ENCODE peak calls at places on chromosomes 6 and 20, in four cellular contexts. V is colonic mucosa, Z is prostate gland, L is GM13977. Q is an unnamed sample.

GRCh38 chr20:48166082-48166835 is 381.0 kb upstream of the SULF2 start:
- DNase-seq in V (no peak), Z (no peak), L (no peak), Q (no peak)

GRCh38 chr6:36752886-36753506 is 55.4 kb downstream of the RAB44 start:
- DNase-seq in V (peak), Z (no peak), L (no peak), Q (no peak)

GRCh38 chr20:35762461-35762860 is 9.4 kb upstream of the PHF20 start:
- DNase-seq in V (no peak), Z (no peak), L (no peak), Q (no peak)

GRCh38 chr20:43537921-43538854 is 20.6 kb upstream of the SGK2 start:
- DNase-seq in V (peak), Z (peak), L (peak), Q (peak)

GRCh38 chr6:109304284-109305015 is 77.8 kb downstream of the CD164 start:
- DNase-seq in V (peak), Z (no peak), L (no peak), Q (no peak)

GRCh38 chr20:47546184-47547033 is 44.7 kb downstream of the NCOA3 start:
- DNase-seq in V (no peak), Z (no peak), L (no peak), Q (no peak)

GRCh38 chr20:6240059-6240458 is 117.2 kb upstream of the FERMT1 start:
- DNase-seq in V (no peak), Z (no peak), L (no peak), Q (no peak)

GRCh38 chr20:58260006-58260405 is 31.6 kb upstream of the ANKRD60 start:
- DNase-seq in V (no peak), Z (no peak), L (no peak), Q (no peak)

GRCh38 chr6:139926711-139927110 is 552.3 kb upstream of the CITED2 start:
- DNase-seq in V (no peak), Z (no peak), L (no peak), Q (no peak)

GRCh38 chr20:57654363-57654997 is 34.3 kb upstream of the ZBP1 start:
- DNase-seq in V (peak), Z (peak), L (peak), Q (peak)

GRCh38 chr6:91241946-91242613 is 655.2 kb upstream of the MAP3K7 start:
- DNase-seq in V (no peak), Z (no peak), L (no peak), Q (no peak)

GRCh38 chr6:4021133-4021861 is 57.6 kb downstream of the FAM217A start:
- DNase-seq in V (peak), Z (peak), L (peak), Q (peak)

GRCh38 chr20:64030371-64031134 is 5.4 kb upstream of the C20orf204 start:
- DNase-seq in V (peak), Z (no peak), L (no peak), Q (no peak)

GRCh38 chr6:36357872-36358234 is 21.2 kb upstream of the BNIP5 start:
- DNase-seq in V (no peak), Z (no peak), L (peak), Q (no peak)

GRCh38 chr6:110853754-110854477 is 20.7 kb upstream of the AMD1 start:
- DNase-seq in V (no peak), Z (no peak), L (no peak), Q (no peak)

GRCh38 chr6:16345449-16346330 is 107.3 kb downstream of the GMPR start:
- DNase-seq in V (no peak), Z (no peak), L (no peak), Q (no peak)

GRCh38 chr6:152136449-152136825 is 329.0 kb downstream of the ESR1 start:
- DNase-seq in V (no peak), Z (no peak), L (no peak), Q (no peak)

GRCh38 chr6:18302561-18303439 is 38.5 kb upstream of the DEK start:
- DNase-seq in V (no peak), Z (no peak), L (no peak), Q (no peak)

GRCh38 chr6:10278786-10279185 is 136.1 kb downstream of the TFAP2A start:
- DNase-seq in V (no peak), Z (peak), L (no peak), Q (no peak)

GRCh38 chr6:97186416-97186999 is 96.5 kb downstream of the MMS22L start:
- DNase-seq in V (peak), Z (peak), L (peak), Q (peak)

GRCh38 chr6:93751969-93752368 is 332.6 kb upstream of the EPHA7 start:
- DNase-seq in V (no peak), Z (no peak), L (no peak), Q (no peak)

DNA sequence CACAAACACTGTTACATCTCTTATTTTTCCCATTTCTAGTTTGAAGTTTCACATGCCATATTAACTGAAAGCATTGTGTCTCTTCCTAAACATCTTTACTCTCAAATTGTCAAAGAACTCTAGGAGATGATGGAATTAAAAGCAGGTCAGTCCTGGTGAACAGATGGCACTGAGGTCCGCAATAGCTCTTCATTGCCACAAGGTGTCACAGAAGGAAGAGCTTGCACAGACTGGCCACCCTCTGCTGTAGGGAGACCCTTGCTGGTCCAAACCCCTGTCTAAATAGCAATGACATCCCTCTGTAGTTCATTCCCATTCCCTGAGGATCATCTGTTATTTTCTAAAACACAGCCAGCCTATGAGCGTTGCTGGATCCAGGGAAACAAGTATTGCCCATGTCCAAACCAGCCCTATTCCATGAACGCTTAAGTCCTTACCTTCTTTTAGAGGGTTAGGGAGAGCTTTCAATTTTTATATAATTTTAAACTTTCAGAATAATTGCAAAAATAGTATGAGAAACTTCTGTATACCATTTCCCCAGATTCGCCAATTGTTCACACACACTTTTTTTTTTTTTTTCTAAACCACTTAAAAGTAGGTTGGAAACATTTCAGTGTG is 10.1 kb upstream of the HDAC2 start:
- DNase-seq in V (no peak), Z (no peak), L (peak), Q (peak)
- TF ChIP-seq CTCF in V (peak), Z (peak), L (peak), Q (peak)

DNA sequence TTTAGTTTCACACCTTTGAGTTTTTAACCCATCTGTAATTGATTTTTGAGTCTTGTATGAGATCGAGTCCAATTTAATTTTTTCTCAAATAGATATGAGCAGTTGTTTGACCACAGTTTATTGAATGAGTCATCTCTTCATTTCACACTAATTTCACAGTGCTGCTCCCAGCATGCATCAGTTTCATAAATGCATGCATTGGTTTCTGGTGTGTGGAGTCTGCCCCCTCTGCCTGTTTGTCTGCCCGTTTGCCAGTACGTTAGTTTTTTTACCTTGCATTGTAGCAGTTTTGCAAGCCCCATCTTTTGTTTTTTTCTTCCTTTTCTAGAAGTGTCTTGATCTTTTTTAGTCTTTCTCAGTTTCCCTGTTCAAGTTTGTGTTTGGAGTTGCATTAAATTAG is 11.9 kb downstream of the SLX4IP start:
- DNase-seq in V (peak), Z (no peak), L (peak), Q (no peak)
- TF ChIP-seq CTCF in V (no peak), Z (no peak), L (peak), Q (no peak)

GRCh38 chr6:41896280-41896679 is 1.1 kb upstream of the USP49 start:
- DNase-seq in V (no peak), Z (no peak), L (no peak), Q (no peak)

DNA sequence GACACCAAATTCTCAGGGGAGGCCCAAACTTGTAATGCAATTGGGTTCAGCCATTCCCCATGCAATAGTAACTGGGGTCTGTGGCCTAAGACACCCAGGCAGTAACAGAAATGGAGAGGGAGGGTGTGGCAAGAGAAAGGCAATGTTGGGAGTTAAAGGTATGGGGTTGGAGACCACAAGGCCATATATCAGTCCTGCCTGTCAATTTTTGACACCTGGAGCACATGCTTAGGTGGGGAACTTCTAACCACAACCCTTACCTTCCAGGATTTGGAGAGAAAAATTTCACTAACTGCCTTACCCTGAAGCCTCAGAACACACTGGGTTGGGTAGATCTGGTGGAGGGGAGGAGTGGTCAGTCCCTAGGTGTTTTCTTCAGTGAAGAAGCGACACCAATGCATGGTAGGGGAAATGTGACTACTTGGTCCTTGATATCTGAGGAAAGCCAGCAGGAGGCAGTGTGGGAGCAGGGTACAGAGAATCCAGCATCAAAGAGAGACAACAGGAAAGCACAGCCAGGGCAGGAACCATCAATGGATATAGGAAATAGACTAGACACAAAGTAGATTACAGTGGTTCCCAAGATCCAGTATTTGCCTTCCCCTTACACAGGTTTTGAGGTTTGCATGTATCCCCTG is 6.8 kb upstream of the USP49 start:
- DNase-seq in V (peak), Z (no peak), L (no peak), Q (peak)
- TF ChIP-seq CTCF in V (no peak), Z (no peak), L (peak), Q (peak)

DNA sequence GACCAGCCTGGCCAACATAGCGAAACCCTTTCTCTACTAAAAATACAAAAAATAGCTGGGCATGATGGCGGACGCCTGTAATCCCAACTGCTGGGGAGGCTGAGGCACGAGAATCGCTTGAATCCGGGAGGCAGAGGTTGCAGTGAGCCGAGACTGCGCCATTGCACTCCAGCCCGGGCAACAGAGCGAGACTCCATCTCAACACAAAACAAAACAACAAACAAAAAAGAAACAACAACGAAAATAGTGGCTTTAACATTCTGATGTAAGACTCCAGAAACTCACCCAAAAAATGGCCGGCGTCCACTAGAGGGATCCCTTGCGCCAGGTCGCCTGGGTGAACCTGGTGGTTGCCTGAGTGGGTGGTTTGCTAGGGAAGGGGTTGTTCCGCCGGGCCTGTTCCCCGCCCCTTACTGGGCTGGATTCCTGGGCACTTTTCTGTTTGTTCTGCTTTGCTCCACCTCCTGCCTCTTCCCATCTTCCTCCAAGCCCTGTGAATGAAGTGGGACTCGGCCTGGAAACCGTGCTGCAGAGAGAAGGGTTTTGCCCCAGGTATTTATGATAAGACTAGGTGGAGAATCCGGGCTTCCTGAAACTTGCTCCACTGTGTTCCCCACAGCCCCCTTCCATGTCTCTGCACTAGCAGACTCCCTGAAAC is 1.5 kb downstream of the PABPC1L start:
- DNase-seq in V (peak), Z (peak), L (peak), Q (peak)
- TF ChIP-seq CTCF in V (peak), Z (peak), L (peak), Q (peak)

GRCh38 chr20:33635341-33635740 is 26.8 kb upstream of the C20orf144 start:
- DNase-seq in V (no peak), Z (no peak), L (no peak), Q (no peak)
- TF ChIP-seq CTCF in V (no peak), Z (no peak), L (no peak), Q (no peak)

GRCh38 chr6:117837268-117837667 is 69.8 kb upstream of the SLC35F1 start:
- DNase-seq in V (no peak), Z (no peak), L (no peak), Q (no peak)

GRCh38 chr6:117840541-117840983 is 66.5 kb upstream of the SLC35F1 start:
- DNase-seq in V (no peak), Z (peak), L (peak), Q (peak)
- TF ChIP-seq CTCF in V (no peak), Z (no peak), L (peak), Q (peak)

GRCh38 chr20:56646599-56646998 is 17.5 kb downstream of the TFAP2C start:
- DNase-seq in V (no peak), Z (no peak), L (no peak), Q (no peak)
- TF ChIP-seq CTCF in V (no peak), Z (no peak), L (no peak), Q (no peak)

Q was measured in endothelial cell.